ENCODE peak calls at places on chromosomes 4 and X, in five cellular contexts. H is K562, G is GM12878, I is HepG2, S is GM12891. J is an unnamed sample.

GRCh38 chr4:152577708-152578421 is 42.0 kb upstream of the FBXW7 start:
- DNase-seq in H (no peak), G (no peak), I (no peak), S (no peak), J (no peak)

GRCh38 chrX:112834016-112834855 is 6.4 kb downstream of the AMOT start:
- DNase-seq in H (no peak), G (no peak), I (no peak), S (no peak), J (no peak)

GRCh38 chr4:39181520-39181904 is 817 bp upstream of the WDR19 start:
- DNase-seq in H (no peak), G (no peak), I (no peak), S (no peak), J (no peak)

GRCh38 chr4:79471309-79471708 is 63.3 kb upstream of the GK2 start:
- DNase-seq in H (no peak), G (no peak), I (no peak), S (no peak), J (no peak)

GRCh38 chrX:143663755-143664154 is 27.9 kb upstream of the SLITRK4 start:
- DNase-seq in H (no peak), G (no peak), I (no peak), S (no peak), J (no peak)

GRCh38 chr4:152045781-152046571 is 285.2 kb upstream of the GATB start:
- DNase-seq in H (peak; percentile 30), G (no peak), I (peak; percentile 4), S (peak; percentile 53), J (peak; percentile 25)

GRCh38 chr4:151407466-151408379 is 1.3 kb upstream of the FHIP1A start:
- DNase-seq in H (no peak), G (peak; percentile 40), I (no peak), S (peak; percentile 64), J (peak; percentile 54)

GRCh38 chrX:47515941-47516649 is 33.1 kb upstream of the ZNF41 start:
- DNase-seq in H (no peak), G (no peak), I (no peak), S (no peak), J (no peak)

GRCh38 chr4:47418147-47418546 is 45.4 kb downstream of the COMMD8 start:
- DNase-seq in H (no peak), G (no peak), I (no peak), S (no peak), J (no peak)

GRCh38 chrX:68504237-68504636 is 5.4 kb downstream of the YIPF6 start:
- DNase-seq in H (peak; percentile 17), G (no peak), I (no peak), S (no peak), J (no peak)

GRCh38 chrX:44400588-44400987 is 57.1 kb upstream of the EFHC2 start:
- DNase-seq in H (peak; percentile 46), G (no peak), I (no peak), S (no peak), J (no peak)

GRCh38 chr4:26860922-26861433 is 337 bp downstream of the STIM2 start:
- DNase-seq in H (no peak), G (no peak), I (peak; percentile 10), S (peak; percentile 20), J (peak; percentile 21)

GRCh38 chr4:169005453-169006099 is 4.5 kb downstream of the CBR4 start:
- DNase-seq in H (no peak), G (no peak), I (peak; percentile 65), S (no peak), J (no peak)

GRCh38 chr4:158208931-158209640 is 1.2 kb upstream of the TMEM144 start:
- DNase-seq in H (peak; percentile 31), G (no peak), I (no peak), S (no peak), J (no peak)

GRCh38 chr4:182593864-182594263 is 323.3 kb downstream of the DCTD start:
- DNase-seq in H (no peak), G (no peak), I (no peak), S (no peak), J (no peak)

GRCh38 chr4:139719381-139720101 is 53.9 kb downstream of the MGST2 start:
- DNase-seq in H (no peak), G (no peak), I (no peak), S (no peak), J (no peak)

GRCh38 chr4:675036-675804 is 878 bp downstream of the MYL5 start:
- DNase-seq in H (no peak), G (no peak), I (no peak), S (no peak), J (no peak)

GRCh38 chrX:110987292-110987691 is 108.7 kb upstream of the PAK3 start:
- DNase-seq in H (peak; percentile 0), G (no peak), I (no peak), S (no peak), J (no peak)

GRCh38 chrX:30618160-30618765 is 35.0 kb upstream of the GK start:
- DNase-seq in H (peak; percentile 4), G (no peak), I (no peak), S (no peak), J (no peak)

GRCh38 chr4:54085284-54085683 is 14.7 kb upstream of the GSX2 start:
- DNase-seq in H (no peak), G (no peak), I (peak; percentile 91), S (no peak), J (no peak)

GRCh38 chr4:70365479-70365878 is 4.9 kb downstream of the SMR3A start:
- DNase-seq in H (no peak), G (no peak), I (peak; percentile 23), S (no peak), J (no peak)

GRCh38 chrX:69538321-69538876 is 34.3 kb downstream of the NALF2 start:
- DNase-seq in H (peak; percentile 63), G (no peak), I (peak; percentile 52), S (peak; percentile 71), J (peak; percentile 63)

GRCh38 chr4:142823796-142824195 is 22.3 kb downstream of the INPP4B start:
- DNase-seq in H (no peak), G (no peak), I (no peak), S (no peak), J (no peak)

GRCh38 chr4:142818476-142818875 is 27.6 kb downstream of the INPP4B start:
- DNase-seq in H (no peak), G (no peak), I (no peak), S (no peak), J (no peak)

GRCh38 chr4:142826503-142827241 is 19.4 kb downstream of the INPP4B start:
- DNase-seq in H (no peak), G (no peak), I (no peak), S (no peak), J (no peak)

GRCh38 chr4:142824368-142824767 is 21.7 kb downstream of the INPP4B start:
- DNase-seq in H (no peak), G (no peak), I (no peak), S (no peak), J (no peak)
- TF ChIP-seq TAF1 in H (no peak), G (no peak), I (no peak), S (no peak), J (no peak)

DNA sequence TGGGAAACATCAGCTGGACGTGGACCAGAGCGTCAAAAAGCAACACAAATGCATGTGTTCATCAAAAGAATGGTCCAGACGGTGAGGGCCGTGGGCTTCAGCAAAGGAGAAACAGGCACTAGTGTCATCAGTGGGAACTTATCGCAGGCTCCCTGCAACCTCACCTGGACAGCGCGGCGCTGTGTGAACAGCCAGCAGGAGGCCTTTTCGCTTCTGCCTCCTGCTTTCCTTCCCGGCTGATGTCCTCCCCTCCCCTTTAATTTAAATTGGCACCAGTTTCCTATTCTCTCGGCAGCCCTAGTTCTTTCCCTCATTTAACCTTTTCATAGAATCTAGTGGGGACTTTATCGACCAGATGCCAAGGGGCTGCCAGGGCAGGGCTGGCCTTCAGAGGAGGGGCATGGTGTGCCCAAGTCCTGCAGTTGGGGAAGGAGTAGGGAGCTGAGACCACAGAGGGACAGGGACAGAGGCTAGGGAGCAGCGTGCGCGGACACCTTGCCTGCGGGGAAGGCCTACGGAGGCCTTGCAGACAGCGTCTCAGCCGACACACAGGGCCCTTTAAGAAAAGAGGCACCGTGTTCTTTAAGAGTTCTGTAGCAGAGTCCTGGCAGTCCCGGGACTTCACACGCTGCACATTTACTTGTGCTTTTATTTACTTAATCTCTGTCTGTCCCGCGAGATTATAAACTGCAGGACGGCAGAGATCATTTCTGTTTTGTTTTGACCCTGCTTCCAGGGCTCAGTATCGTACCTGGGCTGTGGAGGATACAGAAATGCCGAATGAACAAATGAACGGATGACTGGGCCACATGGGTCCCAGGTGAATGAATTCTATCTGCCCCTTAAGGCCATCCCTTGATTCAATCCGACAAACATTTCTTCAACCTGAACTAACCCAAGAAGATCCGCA is 8.4 kb upstream of the SORBS2 start:
- DNase-seq in H (no peak), G (no peak), I (no peak), S (no peak), J (no peak)
- TF ChIP-seq POLR2A in H (no peak), G (no peak), I (no peak), S (no peak), J (no peak)

GRCh38 chrX:107764845-107765608 is 10.6 kb downstream of the TSC22D3 start:
- DNase-seq in H (no peak), G (no peak), I (no peak), S (no peak), J (no peak)

GRCh38 chrX:107769581-107770317 is 5.8 kb downstream of the TSC22D3 start:
- DNase-seq in H (no peak), G (no peak), I (no peak), S (no peak), J (no peak)

GRCh38 chrX:107768051-107768450 is 7.5 kb downstream of the TSC22D3 start:
- DNase-seq in H (no peak), G (no peak), I (no peak), S (no peak), J (no peak)

GRCh38 chrX:107763647-107764046 is 11.9 kb downstream of the TSC22D3 start:
- DNase-seq in H (no peak), G (no peak), I (no peak), S (no peak), J (no peak)

GRCh38 chrX:107766470-107767140 is 9.0 kb downstream of the TSC22D3 start:
- DNase-seq in H (no peak), G (no peak), I (no peak), S (no peak), J (no peak)
- TF ChIP-seq TAF1 in H (no peak), G (no peak), I (no peak), S (no peak), J (no peak)

GRCh38 chrX:115966920-115967319 is 203.6 kb upstream of the AGTR2 start:
- DNase-seq in H (no peak), G (no peak), I (no peak), S (no peak), J (no peak)

GRCh38 chrX:115972717-115973116 is 197.8 kb upstream of the AGTR2 start:
- DNase-seq in H (no peak), G (no peak), I (no peak), S (no peak), J (no peak)

GRCh38 chrX:115970718-115971117 is 199.8 kb upstream of the AGTR2 start:
- DNase-seq in H (no peak), G (no peak), I (no peak), S (no peak), J (no peak)

GRCh38 chrX:115968436-115969252 is 201.9 kb upstream of the AGTR2 start:
- DNase-seq in H (no peak), G (no peak), I (no peak), S (no peak), J (no peak)
- TF ChIP-seq POLR2A in H (no peak), G (no peak), I (no peak), S (no peak), J (no peak)

J was measured in GM12892.